ENCODE peak calls at places on chromosomes 13 and 19, in four cellular contexts. X, Z, G and Y are unnamed samples.

GRCh38 chr19:15417699-15418098 is 1.1 kb downstream of the AKAP8L start:
- DNase-seq in X (no peak), Z (no peak), G (no peak), Y (no peak)

GRCh38 chr13:30746816-30747215 is 11.5 kb downstream of the ALOX5AP start:
- DNase-seq in X (no peak), Z (peak), G (no peak), Y (no peak)

GRCh38 chr19:46115396-46116109 is 8.9 kb downstream of the IGFL3 start:
- DNase-seq in X (no peak), Z (peak), G (peak), Y (peak)

GRCh38 chr19:45473366-45474190 is 5.8 kb downstream of the FOSB start:
- DNase-seq in X (no peak), Z (no peak), G (no peak), Y (no peak)

GRCh38 chr19:57830071-57830602 is at the start of gene ZNF587B:
- DNase-seq in X (peak), Z (peak), G (no peak), Y (no peak)

GRCh38 chr19:48751835-48752510 is 468 bp downstream of the FUT1 start:
- DNase-seq in X (no peak), Z (no peak), G (no peak), Y (no peak)

GRCh38 chr13:67966065-67966464 is 735.9 kb upstream of the PCDH9 start:
- DNase-seq in X (no peak), Z (no peak), G (no peak), Y (no peak)

GRCh38 chr13:51244637-51245405 is 22.6 kb downstream of the FAM124A start:
- DNase-seq in X (no peak), Z (no peak), G (no peak), Y (no peak)

GRCh38 chr19:48806818-48807589 is 3.8 kb downstream of the BCAT2 start:
- DNase-seq in X (peak), Z (peak), G (no peak), Y (peak)

GRCh38 chr19:31389874-31390273 is 40.6 kb upstream of the TSHZ3 start:
- DNase-seq in X (no peak), Z (no peak), G (no peak), Y (no peak)

GRCh38 chr19:19662344-19662743 is 1.1 kb downstream of the ATP13A1 start:
- DNase-seq in X (no peak), Z (no peak), G (no peak), Y (no peak)

GRCh38 chr13:39023316-39023715 is 14.6 kb downstream of the PROSER1 start:
- DNase-seq in X (no peak), Z (no peak), G (no peak), Y (no peak)

GRCh38 chr19:15180451-15181390 is 20.1 kb downstream of the NOTCH3 start:
- DNase-seq in X (peak), Z (no peak), G (no peak), Y (no peak)

GRCh38 chr13:37014609-37015008 is 14.0 kb downstream of the EXOSC8 start:
- DNase-seq in X (no peak), Z (no peak), G (no peak), Y (no peak)

GRCh38 chr19:5624154-5624663 is 1.3 kb downstream of the SAFB start:
- DNase-seq in X (no peak), Z (peak), G (no peak), Y (no peak)

GRCh38 chr13:44050450-44051063 is 170.9 kb downstream of the LACC1 start:
- DNase-seq in X (peak), Z (peak), G (peak), Y (no peak)

GRCh38 chr13:98549728-98550317 is 27.1 kb downstream of the STK24 start:
- DNase-seq in X (no peak), Z (no peak), G (no peak), Y (no peak)

GRCh38 chr19:29831041-29831548 is 19.3 kb downstream of the CCNE1 start:
- DNase-seq in X (no peak), Z (no peak), G (no peak), Y (no peak)

GRCh38 chr13:43769552-43769951 is 17.2 kb downstream of the ENOX1 start:
- DNase-seq in X (no peak), Z (no peak), G (no peak), Y (no peak)

GRCh38 chr13:71801781-71802180 is 65.2 kb downstream of the DACH1 start:
- DNase-seq in X (no peak), Z (peak), G (no peak), Y (no peak)

GRCh38 chr13:77784531-77784930 is 87.0 kb downstream of the SLAIN1 start:
- DNase-seq in X (no peak), Z (no peak), G (no peak), Y (no peak)

GRCh38 chr19:1618157-1619093 is 13.2 kb upstream of the UQCR11 start:
- DNase-seq in X (peak), Z (peak), G (peak), Y (peak)

GRCh38 chr19:6778386-6778785 is 5.9 kb downstream of the VAV1 start:
- DNase-seq in X (no peak), Z (no peak), G (no peak), Y (no peak)

GRCh38 chr19:35264281-35265125 is 4.3 kb upstream of the USF2 start:
- DNase-seq in X (no peak), Z (no peak), G (no peak), Y (no peak)

GRCh38 chr19:56119585-56119978 is 1.5 kb downstream of the ZNF787 start:
- DNase-seq in X (peak), Z (peak), G (no peak), Y (no peak)

GRCh38 chr13:93238711-93239110 is 12.1 kb downstream of the GPC6 start:
- DNase-seq in X (no peak), Z (no peak), G (no peak), Y (no peak)
- TF ChIP-seq TAF1 in X (no peak), Z (no peak), G (no peak), Y (no peak)

GRCh38 chr19:50638576-50638975 is 1.1 kb downstream of the SYT3 start:
- DNase-seq in X (no peak), Z (no peak), G (no peak), Y (no peak)

GRCh38 chr19:50636317-50637085 is 3.2 kb downstream of the SYT3 start:
- DNase-seq in X (no peak), Z (no peak), G (no peak), Y (no peak)

GRCh38 chr19:50640368-50640767 is 687 bp upstream of the SYT3 start:
- DNase-seq in X (no peak), Z (no peak), G (no peak), Y (no peak)

GRCh38 chr19:50644315-50644915 is 4.7 kb upstream of the SYT3 start:
- DNase-seq in X (no peak), Z (no peak), G (no peak), Y (no peak)

GRCh38 chr19:50639121-50640112 is at the start of gene SYT3:
- DNase-seq in X (no peak), Z (peak), G (no peak), Y (no peak)
- TF ChIP-seq POLR2AphosphoS5 in X (no peak), Z (no peak), G (no peak), Y (no peak)

GRCh38 chr13:84399320-84400085 is 517.2 kb upstream of the SLITRK1 start:
- DNase-seq in X (peak), Z (no peak), G (no peak), Y (no peak)
- TF ChIP-seq TAF1 in X (no peak), Z (no peak), G (no peak), Y (no peak)

DNA sequence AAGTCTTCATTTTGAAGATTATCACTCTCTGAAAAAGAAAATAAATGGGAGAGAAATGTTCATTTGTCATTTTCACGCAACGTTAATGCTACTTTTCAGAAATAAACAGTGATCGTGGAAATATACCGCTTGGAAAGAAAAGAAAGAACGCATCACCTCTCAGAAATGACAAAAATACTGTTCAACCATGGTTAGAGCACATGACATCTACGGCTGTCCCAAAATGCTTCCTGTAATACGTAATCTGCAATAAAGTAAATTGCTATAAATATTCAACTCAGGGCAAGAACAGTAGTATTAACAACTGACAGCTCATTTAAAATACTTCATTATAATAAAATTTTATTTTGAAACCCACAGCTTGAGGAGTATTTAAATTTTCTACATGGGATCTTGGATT is 15.2 kb downstream of the LATS2 start:
- DNase-seq in X (no peak), Z (no peak), G (no peak), Y (no peak)
- TF ChIP-seq POLR2AphosphoS5 in X (no peak), Z (no peak), G (no peak), Y (no peak)

DNA sequence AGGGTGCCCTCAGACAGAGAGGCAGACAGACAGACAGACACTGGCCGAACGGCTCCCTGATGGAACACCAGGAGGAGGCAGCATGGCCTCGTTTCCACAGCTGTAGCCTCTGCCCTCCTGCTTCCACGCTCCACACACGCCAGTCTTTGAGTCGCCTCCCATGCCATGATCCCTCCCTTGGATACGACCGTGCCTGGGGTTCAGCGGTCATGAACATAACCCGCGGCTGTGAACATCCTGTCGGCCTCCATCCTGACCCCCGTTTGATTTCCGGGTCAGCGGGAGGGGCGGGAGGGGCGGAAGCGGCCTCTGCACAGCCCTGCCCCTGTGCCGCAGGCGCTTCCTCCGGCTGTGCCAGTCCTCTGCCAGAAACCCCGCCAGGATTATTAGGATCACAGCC is 23.4 kb downstream of the GP6 start:
- DNase-seq in X (no peak), Z (peak), G (no peak), Y (peak)
- TF ChIP-seq TAF1 in X (no peak), Z (no peak), G (no peak), Y (no peak)

DNA sequence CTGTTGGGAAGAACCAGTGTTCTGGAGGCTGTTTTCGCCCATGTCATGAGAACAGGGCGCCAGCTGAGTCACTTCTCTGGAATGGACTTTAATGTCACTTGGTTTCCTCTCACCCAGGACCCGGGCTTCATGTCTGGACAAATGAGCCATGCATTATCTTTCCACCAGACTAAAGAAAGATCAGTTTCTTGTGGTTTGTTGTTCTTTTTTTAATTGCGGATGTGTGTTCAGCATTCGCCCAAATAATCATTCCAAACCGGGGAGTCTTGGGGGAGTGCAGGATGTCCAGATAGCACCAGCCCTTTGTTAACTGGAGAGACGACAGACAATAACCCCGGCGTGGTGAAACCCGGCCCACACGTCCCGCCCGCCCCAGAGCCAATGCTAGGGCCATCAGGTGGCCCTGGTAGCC is 102.5 kb downstream of the COL4A2 start:
- DNase-seq in X (no peak), Z (no peak), G (no peak), Y (no peak)
- TF ChIP-seq POLR2AphosphoS5 in X (no peak), Z (no peak), G (no peak), Y (no peak)

DNA sequence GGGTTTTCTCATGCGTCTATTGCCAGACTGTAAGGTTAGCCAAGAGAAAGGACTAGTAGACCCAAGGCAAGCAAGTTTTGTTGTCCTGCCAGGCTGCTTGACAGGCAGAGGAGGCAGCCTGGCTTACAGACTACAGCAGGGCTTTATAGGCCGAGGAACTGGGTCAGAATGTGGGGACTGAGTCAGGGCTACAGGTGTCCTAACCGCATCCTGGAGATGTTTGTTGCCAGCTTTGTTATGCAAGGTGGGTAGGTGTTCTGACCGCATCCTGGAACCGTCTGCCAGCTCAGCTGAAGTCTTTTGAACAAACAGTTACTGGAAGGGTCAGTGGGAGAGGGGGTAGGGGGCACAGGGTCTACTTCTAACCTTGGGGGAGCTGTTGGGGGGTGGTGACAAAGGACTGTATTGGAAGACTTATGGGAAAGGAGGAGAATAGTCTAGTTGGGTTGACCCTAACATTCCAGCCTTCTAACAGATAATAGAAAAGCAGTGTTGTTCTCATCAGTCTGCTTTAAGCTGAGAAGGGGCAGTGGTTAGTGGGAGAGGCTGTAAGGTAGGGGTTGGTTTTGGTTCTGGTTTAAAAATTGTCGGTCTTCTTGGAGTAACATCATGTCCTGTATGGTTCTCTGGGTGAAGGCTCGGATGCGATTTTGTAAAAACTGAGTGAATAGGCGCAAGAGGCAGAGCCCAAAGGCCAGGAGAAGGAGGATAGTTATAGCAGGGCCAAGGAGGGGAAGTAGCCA is 913.8 kb upstream of the SLITRK5 start:
- DNase-seq in X (no peak), Z (no peak), G (no peak), Y (no peak)
- TF ChIP-seq TAF1 in X (no peak), Z (no peak), G (no peak), Y (no peak)

GRCh38 chr19:4415352-4415751 is 12.9 kb downstream of the CHAF1A start:
- DNase-seq in X (no peak), Z (no peak), G (no peak), Y (no peak)
- TF ChIP-seq POLR2AphosphoS5 in X (no peak), Z (no peak), G (no peak), Y (no peak)

DNA sequence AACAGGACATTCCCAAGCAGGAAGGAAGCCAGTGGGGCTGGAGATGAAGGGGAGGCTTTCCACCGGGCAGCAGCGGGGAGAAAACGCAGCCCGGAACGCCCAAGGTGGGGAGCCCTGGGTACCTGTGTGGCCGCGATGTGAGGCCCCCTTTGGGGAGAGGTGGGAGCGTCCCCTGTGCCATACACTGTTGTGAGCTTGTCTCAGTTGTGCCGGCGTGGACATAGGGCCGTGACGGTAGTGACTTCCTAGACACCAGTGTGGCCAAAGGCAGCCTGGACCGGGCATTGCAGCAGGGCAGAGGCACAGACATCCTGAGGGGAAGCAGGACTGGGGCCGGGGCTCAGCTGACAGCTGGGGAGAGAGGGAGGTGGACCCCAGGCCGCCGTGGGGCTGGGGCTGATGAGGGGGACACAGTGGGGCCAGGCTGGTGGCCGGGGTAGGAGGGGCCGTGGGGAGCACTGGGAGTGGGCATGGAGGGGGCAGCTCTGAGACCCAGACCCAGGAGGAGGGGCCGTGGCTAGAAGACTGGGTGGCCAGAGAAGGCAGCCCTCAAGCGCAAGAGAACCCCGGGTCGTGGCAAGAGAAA is 38.5 kb upstream of the TFDP1 start:
- DNase-seq in X (no peak), Z (peak), G (no peak), Y (no peak)
- TF ChIP-seq TAF1 in X (no peak), Z (no peak), G (no peak), Y (no peak)

GRCh38 chr19:28578786-28579505 is 634.0 kb downstream of the UQCRFS1 start:
- DNase-seq in X (no peak), Z (no peak), G (no peak), Y (no peak)

GRCh38 chr19:28577666-28578065 is 635.3 kb downstream of the UQCRFS1 start:
- DNase-seq in X (no peak), Z (no peak), G (no peak), Y (no peak)

GRCh38 chr19:28575816-28576215 is 637.1 kb downstream of the UQCRFS1 start:
- DNase-seq in X (no peak), Z (no peak), G (no peak), Y (no peak)

GRCh38 chr19:28578208-28578607 is 634.7 kb downstream of the UQCRFS1 start:
- DNase-seq in X (no peak), Z (no peak), G (no peak), Y (no peak)

DNA sequence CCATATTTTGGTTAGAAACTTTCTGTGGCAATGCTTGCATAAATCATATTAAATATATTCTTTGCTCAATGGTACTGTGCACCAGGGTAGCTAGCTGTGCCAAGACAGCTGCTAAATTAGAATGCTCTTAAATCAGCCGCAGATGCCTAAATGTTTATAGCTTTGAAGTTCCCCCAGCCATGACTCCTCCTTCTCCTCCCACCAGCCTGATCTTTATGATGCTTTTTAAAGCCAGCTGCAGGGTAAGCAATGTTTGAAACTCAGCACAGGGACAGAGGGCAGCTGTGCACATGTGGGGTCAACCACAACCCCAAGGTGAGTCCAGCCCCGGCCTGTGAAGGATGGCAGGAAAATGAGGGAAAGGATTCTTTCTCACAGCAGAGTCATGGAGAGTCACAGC is 635.8 kb downstream of the UQCRFS1 start:
- DNase-seq in X (no peak), Z (no peak), G (no peak), Y (no peak)
- TF ChIP-seq POLR2AphosphoS5 in X (no peak), Z (no peak), G (no peak), Y (no peak)